ENCODE peak calls at places on chromosomes 1 and 21, in five cellular contexts. G is esophagus squamous epithelium, M is mucosa of descending colon, Q is GM23248, Y is stomach. N is an unnamed sample. For H3K9me3 and H3K4me1, the result is how much of the 10 kb centered on the place peaks cover.

GRCh38 chr1:200154069-200154767 is 126.7 kb downstream of the NR5A2 start:
- DNase-seq in Y (no peak), G (no peak), M (no peak), Q (no peak), N (no peak)

GRCh38 chr1:27961646-27962221 is 2.0 kb downstream of the XKR8 start:
- DNase-seq in Y (no peak), Q (peak), G (no peak), M (no peak), N (no peak)

GRCh38 chr21:20270365-20271055 is 727.7 kb upstream of the NCAM2 start:
- DNase-seq in Y (no peak), Q (no peak), G (no peak), M (no peak), N (no peak)

GRCh38 chr1:63557365-63557987 is 34.2 kb downstream of the EFCAB7 start:
- DNase-seq in Q (peak), M (no peak), G (no peak), Y (no peak), N (peak)

GRCh38 chr1:198656500-198656932 is 17.7 kb downstream of the PTPRC start:
- DNase-seq in Q (no peak), Y (peak), M (peak), G (no peak), N (peak)

GRCh38 chr1:17136936-17137335 is 17.7 kb upstream of the PADI2 start:
- DNase-seq in Q (no peak), Y (no peak), M (no peak), G (no peak), N (no peak)

GRCh38 chr1:17287377-17287776 is 20.6 kb upstream of the PADI4 start:
- DNase-seq in G (no peak), Y (no peak), Q (peak), M (no peak), N (no peak)

GRCh38 chr1:223670458-223671159 is 5.1 kb upstream of the CAPN8 start:
- DNase-seq in G (no peak), M (no peak), Y (peak), Q (peak), N (peak)

GRCh38 chr1:152108899-152109222 is 6.4 kb downstream of the TCHH start:
- DNase-seq in M (peak), Y (no peak), Q (peak), G (no peak), N (peak)

GRCh38 chr1:152110365-152110859 is 4.8 kb downstream of the TCHH start:
- DNase-seq in Y (no peak), Q (peak), G (no peak), M (peak), N (peak)

GRCh38 chr1:152110860-152111514 is 4.3 kb downstream of the TCHH start:
- DNase-seq in M (peak), Y (no peak), G (no peak), Q (peak), N (peak)

GRCh38 chr1:152109231-152109997 is 5.8 kb downstream of the TCHH start:
- DNase-seq in M (no peak), Q (peak), Y (no peak), G (no peak), N (peak)

GRCh38 chr1:152109998-152110294 is 5.3 kb downstream of the TCHH start:
- DNase-seq in M (no peak), Y (no peak), G (no peak), Q (no peak), N (no peak)
- H3K9me3 ChIP-seq in M (under half), Y (under half), G (under half), Q (under half), N (under half)

GRCh38 chr1:12452262-12452661 is 165.7 kb downstream of the DHRS3 start:
- DNase-seq in Q (no peak), Y (no peak), M (no peak), G (no peak), N (no peak)
- H3K4me1 ChIP-seq in Q (half or more), Y (half or more), M (under half), G (half or more), N (under half)

DNA sequence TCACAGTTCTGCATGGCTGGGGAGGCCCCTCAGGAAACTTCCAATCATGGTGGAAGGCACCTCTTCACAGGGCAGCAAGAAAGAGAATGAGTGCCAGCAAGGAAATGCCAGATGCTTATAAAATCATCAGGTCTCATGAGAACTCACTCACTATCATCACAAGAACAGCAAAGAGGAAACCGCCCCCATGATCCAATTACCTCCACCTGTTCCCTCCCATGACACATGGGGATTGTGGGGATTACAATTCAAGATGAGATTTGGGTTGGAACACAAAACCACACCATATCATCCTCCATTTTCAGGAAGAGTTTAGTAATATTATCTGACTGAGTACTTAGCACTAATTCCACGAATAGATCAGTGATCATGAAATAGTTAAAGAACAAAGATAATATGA is 244.2 kb downstream of the LMO4 start:
- DNase-seq in G (no peak), Q (no peak), M (no peak), Y (no peak), N (no peak)
- H3K9me3 ChIP-seq in G (under half), Q (under half), M (under half), Y (under half), N (under half)

GRCh38 chr1:36268981-36269380 is 37.2 kb upstream of the SH3D21 start:
- DNase-seq in Y (peak), G (no peak), Q (no peak), M (no peak), N (peak)
- H3K4me1 ChIP-seq in Y (under half), G (under half), Q (under half), M (under half), N (under half)

DNA sequence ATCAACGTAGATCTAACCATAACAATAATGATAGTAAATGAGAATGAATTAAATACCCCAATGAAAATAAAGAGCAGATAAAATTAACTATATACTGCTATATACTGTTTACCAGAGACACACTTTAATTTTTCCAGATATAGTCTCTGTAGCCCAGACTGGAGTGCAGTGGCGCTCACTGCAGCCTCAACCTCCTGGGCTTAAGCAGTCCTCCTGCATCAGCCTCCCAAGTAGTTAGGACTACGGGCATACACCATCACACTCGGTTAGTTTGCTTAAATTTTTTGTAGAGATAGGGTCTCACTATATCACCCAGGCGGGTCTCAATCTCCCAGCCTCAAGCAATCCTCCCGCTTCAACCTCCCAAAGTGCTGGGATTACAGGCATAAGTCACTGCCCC is 37.2 kb downstream of the TRIM33 start:
- DNase-seq in Y (no peak), G (no peak), Q (no peak), M (no peak), N (no peak)
- H3K9me3 ChIP-seq in Y (under half), G (under half), Q (under half), M (under half), N (under half)

GRCh38 chr1:206556748-206557635 is 49.7 kb downstream of the RASSF5 start:
- DNase-seq in G (peak), Y (peak), M (peak), Q (peak), N (peak)

GRCh38 chr1:206557636-206558473 is 50.5 kb downstream of the RASSF5 start:
- DNase-seq in Q (no peak), M (no peak), Y (peak), G (no peak), N (no peak)

GRCh38 chr1:206558794-206559660 is 51.7 kb downstream of the RASSF5 start:
- DNase-seq in Y (no peak), M (no peak), Q (no peak), G (no peak), N (no peak)

GRCh38 chr1:206559661-206559995 is 52.3 kb downstream of the RASSF5 start:
- DNase-seq in Q (no peak), G (no peak), Y (no peak), M (no peak), N (peak)

GRCh38 chr1:206560021-206560716 is 52.1 kb downstream of the EIF2D start:
- DNase-seq in M (no peak), Q (no peak), Y (peak), G (no peak), N (no peak)
- H3K4me1 ChIP-seq in M (under half), Q (under half), Y (half or more), G (under half), N (under half)

DNA sequence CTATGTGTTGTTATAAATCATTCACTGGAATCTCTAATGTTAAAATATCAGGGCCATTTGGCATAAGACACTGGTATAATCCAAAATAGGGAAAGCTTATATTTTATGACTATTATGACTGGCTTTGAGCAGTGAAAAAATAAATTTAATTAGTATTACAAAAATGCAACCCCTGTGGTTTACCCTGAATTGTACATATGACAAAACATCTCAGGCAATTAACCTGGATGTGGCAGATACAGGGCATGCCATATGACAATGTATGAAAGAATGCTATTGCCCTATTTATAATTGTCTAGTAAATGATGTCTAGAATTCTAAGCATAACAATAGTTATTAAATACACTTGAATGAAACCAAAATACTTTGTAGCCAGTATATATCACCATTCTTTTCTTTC is 532.5 kb upstream of the ADGRL4 start:
- DNase-seq in G (no peak), Q (no peak), Y (no peak), M (no peak), N (no peak)
- H3K9me3 ChIP-seq in G (under half), Q (under half), Y (under half), M (under half), N (under half)

GRCh38 chr1:160576866-160577265 is 2.4 kb downstream of the CD84 start:
- DNase-seq in Q (no peak), M (no peak), G (no peak), Y (no peak), N (no peak)
- H3K4me1 ChIP-seq in Q (under half), M (under half), G (under half), Y (under half), N (under half)